ENCODE peak calls at places on chromosomes 1 and 21, in ten cellular contexts. One of them, this sample, is unnamed.

GRCh38 chr21:19712441-19712840 is 1285.8 kb upstream of the NCAM2 start:
- DNase-seq in A549: no peak
- DNase-seq in fibroblast of lung: no peak
- DNase-seq in neuronal stem cell: no peak
- DNase-seq in left ventricle myocardium inferior: no peak
- DNase-seq in ovary: no peak
- DNase-seq in GM23248: no peak
- DNase-seq in body of pancreas: no peak
- DNase-seq in HepG2: no peak
- DNase-seq in RWPE2: no peak
- DNase-seq in this sample: no peak

GRCh38 chr21:42466700-42467612 is 29.1 kb downstream of the RSPH1 start:
- DNase-seq in HepG2: peak
- DNase-seq in GM23248: peak
- DNase-seq in neuronal stem cell: no peak
- DNase-seq in body of pancreas: peak
- DNase-seq in left ventricle myocardium inferior: no peak
- DNase-seq in RWPE2: no peak
- DNase-seq in ovary: no peak
- DNase-seq in fibroblast of lung: peak
- DNase-seq in A549: no peak
- DNase-seq in this sample: no peak

GRCh38 chr1:187513190-187513589 is 684.4 kb downstream of the PLA2G4A start:
- DNase-seq in GM23248: peak
- DNase-seq in body of pancreas: no peak
- DNase-seq in neuronal stem cell: no peak
- DNase-seq in left ventricle myocardium inferior: no peak
- DNase-seq in ovary: no peak
- DNase-seq in A549: no peak
- DNase-seq in fibroblast of lung: no peak
- DNase-seq in RWPE2: no peak
- DNase-seq in HepG2: no peak
- DNase-seq in this sample: no peak

GRCh38 chr21:35084869-35085268 is 35.8 kb upstream of the RUNX1 start:
- DNase-seq in HepG2: no peak
- DNase-seq in ovary: no peak
- DNase-seq in neuronal stem cell: no peak
- DNase-seq in A549: peak
- DNase-seq in RWPE2: no peak
- DNase-seq in left ventricle myocardium inferior: no peak
- DNase-seq in GM23248: peak
- DNase-seq in body of pancreas: no peak
- DNase-seq in fibroblast of lung: peak
- DNase-seq in this sample: peak

GRCh38 chr1:76942549-76942948 is 75.3 kb downstream of the ST6GALNAC5 start:
- DNase-seq in fibroblast of lung: peak
- DNase-seq in HepG2: no peak
- DNase-seq in neuronal stem cell: no peak
- DNase-seq in left ventricle myocardium inferior: no peak
- DNase-seq in ovary: no peak
- DNase-seq in A549: no peak
- DNase-seq in GM23248: peak
- DNase-seq in RWPE2: no peak
- DNase-seq in body of pancreas: no peak
- DNase-seq in this sample: no peak

GRCh38 chr1:203172184-203173115 is 3.2 kb downstream of the MYBPH start:
- DNase-seq in neuronal stem cell: peak
- DNase-seq in HepG2: peak
- DNase-seq in fibroblast of lung: peak
- DNase-seq in GM23248: peak
- DNase-seq in left ventricle myocardium inferior: peak
- DNase-seq in A549: peak
- DNase-seq in ovary: no peak
- DNase-seq in RWPE2: no peak
- DNase-seq in body of pancreas: peak
- DNase-seq in this sample: no peak

GRCh38 chr1:213513006-213513405 is 462.0 kb downstream of the RPS6KC1 start:
- DNase-seq in A549: no peak
- DNase-seq in ovary: no peak
- DNase-seq in neuronal stem cell: no peak
- DNase-seq in fibroblast of lung: no peak
- DNase-seq in RWPE2: no peak
- DNase-seq in body of pancreas: no peak
- DNase-seq in GM23248: no peak
- DNase-seq in left ventricle myocardium inferior: no peak
- DNase-seq in HepG2: no peak
- DNase-seq in this sample: no peak

GRCh38 chr1:38962113-38962512 is 20.5 kb upstream of the RHBDL2 start:
- DNase-seq in A549: no peak
- DNase-seq in body of pancreas: no peak
- DNase-seq in fibroblast of lung: peak
- DNase-seq in RWPE2: no peak
- DNase-seq in neuronal stem cell: no peak
- DNase-seq in left ventricle myocardium inferior: no peak
- DNase-seq in ovary: no peak
- DNase-seq in GM23248: peak
- DNase-seq in HepG2: no peak
- DNase-seq in this sample: peak

GRCh38 chr1:22212400-22213233 is 69.7 kb upstream of the WNT4 start:
- DNase-seq in ovary: no peak
- DNase-seq in fibroblast of lung: no peak
- DNase-seq in GM23248: no peak
- DNase-seq in A549: no peak
- DNase-seq in left ventricle myocardium inferior: no peak
- DNase-seq in RWPE2: no peak
- DNase-seq in HepG2: no peak
- DNase-seq in body of pancreas: no peak
- DNase-seq in neuronal stem cell: no peak
- DNase-seq in this sample: no peak

GRCh38 chr1:223077434-223077833 is 65.6 kb downstream of the TLR5 start:
- DNase-seq in ovary: no peak
- DNase-seq in GM23248: no peak
- DNase-seq in HepG2: no peak
- DNase-seq in body of pancreas: no peak
- DNase-seq in fibroblast of lung: no peak
- DNase-seq in A549: no peak
- DNase-seq in left ventricle myocardium inferior: peak
- DNase-seq in neuronal stem cell: no peak
- DNase-seq in RWPE2: no peak
- DNase-seq in this sample: no peak

GRCh38 chr1:117093091-117093534 is 28.4 kb downstream of the TRIM45 start:
- DNase-seq in HepG2: no peak
- DNase-seq in A549: no peak
- DNase-seq in GM23248: peak
- DNase-seq in RWPE2: peak
- DNase-seq in body of pancreas: no peak
- DNase-seq in left ventricle myocardium inferior: no peak
- DNase-seq in neuronal stem cell: peak
- DNase-seq in ovary: peak
- DNase-seq in fibroblast of lung: peak
- DNase-seq in this sample: peak

GRCh38 chr1:223114871-223115270 is 28.2 kb downstream of the TLR5 start:
- DNase-seq in left ventricle myocardium inferior: no peak
- DNase-seq in GM23248: peak
- DNase-seq in RWPE2: no peak
- DNase-seq in fibroblast of lung: no peak
- DNase-seq in neuronal stem cell: no peak
- DNase-seq in A549: no peak
- DNase-seq in body of pancreas: no peak
- DNase-seq in ovary: peak
- DNase-seq in HepG2: no peak
- DNase-seq in this sample: no peak

GRCh38 chr21:40254540-40255455 is 387.6 kb downstream of the PCP4 start:
- DNase-seq in neuronal stem cell: no peak
- DNase-seq in GM23248: no peak
- DNase-seq in body of pancreas: no peak
- DNase-seq in HepG2: no peak
- DNase-seq in A549: no peak
- DNase-seq in RWPE2: peak
- DNase-seq in left ventricle myocardium inferior: no peak
- DNase-seq in fibroblast of lung: peak
- DNase-seq in ovary: no peak
- DNase-seq in this sample: peak

GRCh38 chr1:160307455-160307854 is 22.5 kb upstream of the PEX19 start:
- DNase-seq in ovary: peak
- DNase-seq in A549: no peak
- DNase-seq in body of pancreas: no peak
- DNase-seq in GM23248: no peak
- DNase-seq in HepG2: no peak
- DNase-seq in neuronal stem cell: no peak
- DNase-seq in RWPE2: no peak
- DNase-seq in fibroblast of lung: no peak
- DNase-seq in left ventricle myocardium inferior: no peak
- DNase-seq in this sample: no peak
- H3K27ac ChIP-seq in ovary: no peak
- H3K27ac ChIP-seq in A549: no peak
- H3K27ac ChIP-seq in body of pancreas: no peak
- H3K27ac ChIP-seq in GM23248: no peak
- H3K27ac ChIP-seq in HepG2: no peak
- H3K27ac ChIP-seq in neuronal stem cell: no peak
- H3K27ac ChIP-seq in RWPE2: no peak
- H3K27ac ChIP-seq in fibroblast of lung: no peak
- H3K27ac ChIP-seq in left ventricle myocardium inferior: peak
- H3K27ac ChIP-seq in this sample: no peak

GRCh38 chr1:61098906-61099437 is 16.6 kb downstream of the NFIA start:
- DNase-seq in body of pancreas: no peak
- DNase-seq in ovary: no peak
- DNase-seq in RWPE2: no peak
- DNase-seq in GM23248: no peak
- DNase-seq in A549: no peak
- DNase-seq in HepG2: no peak
- DNase-seq in fibroblast of lung: no peak
- DNase-seq in neuronal stem cell: no peak
- DNase-seq in left ventricle myocardium inferior: no peak
- DNase-seq in this sample: no peak
- H3K27ac ChIP-seq in body of pancreas: no peak
- H3K27ac ChIP-seq in ovary: no peak
- H3K27ac ChIP-seq in RWPE2: no peak
- H3K27ac ChIP-seq in GM23248: no peak
- H3K27ac ChIP-seq in A549: no peak
- H3K27ac ChIP-seq in HepG2: no peak
- H3K27ac ChIP-seq in fibroblast of lung: no peak
- H3K27ac ChIP-seq in neuronal stem cell: no peak
- H3K27ac ChIP-seq in left ventricle myocardium inferior: no peak
- H3K27ac ChIP-seq in this sample: no peak

GRCh38 chr1:26574690-26575349 is 45.3 kb downstream of the RPS6KA1 start:
- DNase-seq in left ventricle myocardium inferior: no peak
- DNase-seq in GM23248: peak
- DNase-seq in body of pancreas: peak
- DNase-seq in ovary: no peak
- DNase-seq in RWPE2: no peak
- DNase-seq in HepG2: no peak
- DNase-seq in neuronal stem cell: no peak
- DNase-seq in fibroblast of lung: peak
- DNase-seq in A549: no peak
- DNase-seq in this sample: no peak
- H3K27ac ChIP-seq in left ventricle myocardium inferior: no peak
- H3K27ac ChIP-seq in GM23248: no peak
- H3K27ac ChIP-seq in body of pancreas: no peak
- H3K27ac ChIP-seq in ovary: no peak
- H3K27ac ChIP-seq in RWPE2: no peak
- H3K27ac ChIP-seq in HepG2: no peak
- H3K27ac ChIP-seq in neuronal stem cell: no peak
- H3K27ac ChIP-seq in fibroblast of lung: no peak
- H3K27ac ChIP-seq in A549: no peak
- H3K27ac ChIP-seq in this sample: no peak

GRCh38 chr1:169112241-169112640 is 5.8 kb downstream of the ATP1B1 start:
- DNase-seq in neuronal stem cell: no peak
- DNase-seq in GM23248: no peak
- DNase-seq in fibroblast of lung: no peak
- DNase-seq in RWPE2: no peak
- DNase-seq in ovary: peak
- DNase-seq in left ventricle myocardium inferior: no peak
- DNase-seq in body of pancreas: peak
- DNase-seq in HepG2: no peak
- DNase-seq in A549: no peak
- DNase-seq in this sample: no peak
- H3K27ac ChIP-seq in neuronal stem cell: no peak
- H3K27ac ChIP-seq in GM23248: no peak
- H3K27ac ChIP-seq in fibroblast of lung: peak
- H3K27ac ChIP-seq in RWPE2: peak
- H3K27ac ChIP-seq in ovary: peak
- H3K27ac ChIP-seq in left ventricle myocardium inferior: peak
- H3K27ac ChIP-seq in body of pancreas: peak
- H3K27ac ChIP-seq in HepG2: peak
- H3K27ac ChIP-seq in A549: peak
- H3K27ac ChIP-seq in this sample: peak

DNA sequence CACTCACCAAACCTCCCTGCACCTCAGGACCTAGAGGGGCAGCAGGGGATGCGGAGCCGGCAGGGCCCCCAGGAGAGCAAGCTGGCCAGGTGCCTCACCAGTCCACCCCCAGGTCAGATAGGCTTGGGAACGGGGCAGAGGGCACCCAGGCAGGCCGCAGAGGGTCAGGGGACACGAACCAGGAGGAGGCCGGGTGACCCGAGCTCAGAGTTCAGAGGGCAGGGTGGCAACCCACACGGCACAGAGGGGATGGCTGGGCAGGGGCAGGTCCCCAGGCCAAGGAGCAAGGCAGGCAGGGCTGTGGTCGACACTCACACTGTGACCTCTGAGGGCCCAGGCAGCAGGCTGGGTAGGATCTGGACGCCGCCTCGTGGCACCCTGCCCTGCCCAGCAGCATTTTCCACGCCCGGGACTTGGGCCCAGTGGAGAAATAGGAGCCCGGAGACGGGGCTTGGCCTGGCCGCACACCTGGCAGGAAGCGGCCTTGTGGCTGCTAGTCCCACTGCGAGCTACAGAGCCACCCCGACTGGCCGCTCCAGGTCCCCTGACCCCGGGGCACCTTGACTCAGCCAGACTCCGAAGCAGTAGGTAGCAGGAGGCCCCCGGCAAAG is 5.3 kb downstream of the DVL1 start:
- DNase-seq in left ventricle myocardium inferior: no peak
- DNase-seq in neuronal stem cell: no peak
- DNase-seq in GM23248: no peak
- DNase-seq in HepG2: no peak
- DNase-seq in RWPE2: no peak
- DNase-seq in body of pancreas: no peak
- DNase-seq in fibroblast of lung: no peak
- DNase-seq in ovary: no peak
- DNase-seq in A549: no peak
- DNase-seq in this sample: no peak
- H3K27ac ChIP-seq in left ventricle myocardium inferior: peak
- H3K27ac ChIP-seq in neuronal stem cell: no peak
- H3K27ac ChIP-seq in GM23248: no peak
- H3K27ac ChIP-seq in HepG2: no peak
- H3K27ac ChIP-seq in RWPE2: peak
- H3K27ac ChIP-seq in body of pancreas: no peak
- H3K27ac ChIP-seq in fibroblast of lung: no peak
- H3K27ac ChIP-seq in ovary: no peak
- H3K27ac ChIP-seq in A549: peak
- H3K27ac ChIP-seq in this sample: peak